ENCODE peak calls at places on chromosomes 4 and X, in seven cellular contexts. W, P, Z, N, Q, V and B are unnamed samples.

GRCh38 chrX:117274943-117275342 is 812.2 kb upstream of the CT83 start:
- DNase-seq in Z (no peak), V (no peak), P (no peak), Q (no peak), N (no peak), W (no peak), B (no peak)

GRCh38 chr4:54073481-54073880 is 9.1 kb upstream of the CHIC2 start:
- DNase-seq in N (no peak), P (no peak), V (no peak), W (no peak), Z (no peak), Q (no peak), B (no peak)

GRCh38 chr4:72031868-72032619 is at the start of gene NPFFR2:
- DNase-seq in P (peak), Z (peak), W (peak), N (peak), Q (no peak), V (no peak), B (peak)

GRCh38 chr4:110087116-110087708 is 111.2 kb downstream of the ELOVL6 start:
- DNase-seq in W (no peak), Z (no peak), N (no peak), Q (no peak), V (no peak), P (peak), B (no peak)

GRCh38 chrX:104270212-104270611 is 15.5 kb upstream of the ESX1 start:
- DNase-seq in W (no peak), P (no peak), N (no peak), V (no peak), Q (no peak), Z (peak), B (no peak)

GRCh38 chr4:23929248-23929647 is 39.4 kb upstream of the PPARGC1A start:
- DNase-seq in P (no peak), Z (no peak), N (no peak), V (no peak), Q (no peak), W (no peak), B (no peak)

GRCh38 chr4:74228691-74229640 is 71.0 kb downstream of the MTHFD2L start:
- DNase-seq in P (peak), W (peak), Z (peak), V (peak), Q (peak), N (peak), B (peak)

GRCh38 chr4:797066-797465 is 28.9 kb downstream of the CPLX1 start:
- DNase-seq in Z (no peak), V (no peak), W (no peak), P (no peak), N (no peak), Q (no peak), B (no peak)

GRCh38 chr4:189364032-189364449 is 576.6 kb upstream of the FRG1 start:
- DNase-seq in V (no peak), Q (no peak), W (no peak), P (no peak), N (no peak), Z (no peak), B (peak)

GRCh38 chr4:27293831-27294230 is 433.2 kb downstream of the STIM2 start:
- DNase-seq in W (no peak), N (no peak), V (no peak), P (no peak), Q (no peak), Z (no peak), B (no peak)

GRCh38 chr4:159401791-159402380 is 299.0 kb downstream of the RAPGEF2 start:
- DNase-seq in W (no peak), Q (no peak), P (peak), N (no peak), V (no peak), Z (peak), B (no peak)

GRCh38 chrX:100674705-100675104 is 30.7 kb downstream of the SRPX2 start:
- DNase-seq in Q (no peak), W (no peak), V (no peak), P (no peak), N (no peak), Z (no peak), B (no peak)

GRCh38 chrX:105553118-105553517 is 269.2 kb upstream of the NRK start:
- DNase-seq in P (no peak), Q (no peak), V (no peak), N (no peak), Z (no peak), W (no peak), B (no peak)

GRCh38 chr4:107665001-107665400 is 55.0 kb downstream of the PAPSS1 start:
- DNase-seq in N (no peak), Z (no peak), V (no peak), W (no peak), P (peak), Q (no peak), B (no peak)

GRCh38 chr4:184529283-184529682 is 54.9 kb upstream of the IRF2 start:
- DNase-seq in Z (no peak), N (no peak), V (no peak), Q (no peak), P (peak), W (no peak), B (no peak)

GRCh38 chr4:59598233-59598618 is 1601.9 kb upstream of the ADGRL3 start:
- DNase-seq in N (no peak), P (no peak), V (no peak), W (no peak), Z (no peak), Q (no peak), B (peak)

GRCh38 chr4:143406523-143406922 is 69.8 kb downstream of the GAB1 start:
- DNase-seq in P (peak), V (peak), Z (no peak), N (peak), W (no peak), Q (peak), B (no peak)

GRCh38 chrX:9885150-9885549 is 82.0 kb upstream of the CLDN34 start:
- DNase-seq in Z (peak), N (peak), V (no peak), Q (peak), P (peak), W (no peak), B (peak)

GRCh38 chr4:4693258-4693657 is 151.4 kb upstream of the STX18 start:
- DNase-seq in N (no peak), P (no peak), Z (no peak), V (no peak), W (no peak), Q (no peak), B (no peak)

GRCh38 chrX:41334866-41335589 is 1.1 kb downstream of the DDX3X start:
- DNase-seq in Q (peak), W (peak), P (peak), N (peak), V (peak), Z (no peak), B (peak)

GRCh38 chrX:10240918-10241317 is 84.1 kb downstream of the CLCN4 start:
- DNase-seq in P (peak), Q (no peak), V (no peak), N (no peak), W (no peak), Z (no peak), B (no peak)

GRCh38 chr4:183098723-183099536 is at the start of gene WWC2:
- DNase-seq in Z (peak), W (peak), V (peak), P (peak), Q (peak), N (peak), B (peak)

GRCh38 chrX:12249997-12250396 is 111.7 kb downstream of the FRMPD4 start:
- DNase-seq in P (peak), Q (no peak), W (no peak), Z (no peak), V (no peak), N (no peak), B (no peak)

DNA sequence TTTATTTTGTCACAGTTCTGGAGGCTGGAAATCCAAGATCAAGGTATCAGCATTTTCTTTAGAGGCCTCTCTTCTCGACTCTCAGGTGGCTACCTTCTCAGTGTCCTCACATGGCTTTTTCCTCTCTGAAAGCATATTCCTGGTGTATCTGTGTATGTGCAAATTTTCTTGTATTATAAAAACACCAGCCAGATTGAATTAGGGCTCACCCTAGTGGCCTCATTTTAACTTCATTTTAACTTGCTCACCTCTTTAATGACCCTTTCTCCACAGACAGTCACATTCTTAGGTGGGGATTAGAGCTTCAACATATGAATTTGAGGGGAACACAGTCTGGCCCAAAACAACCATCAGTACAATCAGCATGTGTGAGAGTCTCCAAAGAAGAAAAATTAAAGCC is 542.4 kb upstream of the FAM241A start:
- DNase-seq in P (no peak), Z (no peak), N (no peak), W (no peak), V (no peak), Q (no peak), B (no peak)
- TF ChIP-seq CTCF in P (peak), Z (no peak), N (no peak), W (no peak), V (no peak), Q (no peak), B (no peak)

DNA sequence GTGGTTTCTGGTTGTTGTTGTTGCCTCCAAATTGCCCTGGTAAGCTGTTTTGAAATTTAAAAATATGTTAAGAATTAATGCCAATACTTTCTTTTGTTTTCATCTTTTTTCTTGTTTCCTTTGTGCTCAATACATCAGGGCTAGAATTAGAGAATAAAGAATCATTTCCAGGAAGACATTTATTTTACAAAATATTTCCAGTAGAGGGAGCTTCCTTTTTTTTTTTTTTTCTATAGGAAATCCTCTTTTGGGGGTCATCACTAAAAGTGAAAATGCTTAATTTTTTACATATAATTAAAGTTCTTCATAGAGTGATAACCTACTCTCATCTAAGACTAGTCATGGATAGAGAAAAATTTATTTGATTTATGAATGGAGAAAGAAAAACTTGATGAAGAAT is 2.4 kb downstream of the GLRA3 start:
- DNase-seq in N (no peak), V (no peak), Q (no peak), Z (no peak), P (no peak), W (no peak), B (no peak)
- TF ChIP-seq CTCF in N (no peak), V (no peak), Q (no peak), Z (peak), P (no peak), W (no peak), B (no peak)

GRCh38 chrX:129609395-129609794 is 45.4 kb downstream of the APLN start:
- DNase-seq in N (no peak), Q (no peak), V (no peak), Z (no peak), P (no peak), W (no peak), B (no peak)
- TF ChIP-seq CTCF in N (no peak), Q (no peak), V (no peak), Z (no peak), P (peak), W (no peak), B (no peak)

DNA sequence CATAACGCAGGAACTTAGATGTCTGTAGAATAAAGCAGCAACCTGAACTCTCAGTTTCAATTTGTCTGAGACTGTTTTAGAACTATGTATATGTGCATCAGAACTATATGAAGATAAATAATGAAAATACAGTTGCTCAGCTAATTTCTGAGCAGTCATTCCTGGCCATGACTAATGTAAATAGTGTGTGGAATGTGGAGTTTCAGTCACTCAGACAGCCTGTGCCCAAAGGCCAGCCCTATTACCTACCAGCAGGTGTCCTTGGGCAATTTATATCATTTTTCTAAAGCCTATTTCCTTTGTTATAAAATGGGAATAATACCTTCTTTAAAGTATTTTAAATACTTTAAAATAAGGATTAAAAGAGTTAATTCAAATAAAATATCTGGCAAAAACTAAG is 56.0 kb upstream of the RELL1 start:
- DNase-seq in Q (no peak), W (no peak), P (no peak), V (no peak), N (no peak), Z (no peak), B (no peak)
- TF ChIP-seq CTCF in Q (no peak), W (peak), P (no peak), V (no peak), N (no peak), Z (no peak), B (no peak)

DNA sequence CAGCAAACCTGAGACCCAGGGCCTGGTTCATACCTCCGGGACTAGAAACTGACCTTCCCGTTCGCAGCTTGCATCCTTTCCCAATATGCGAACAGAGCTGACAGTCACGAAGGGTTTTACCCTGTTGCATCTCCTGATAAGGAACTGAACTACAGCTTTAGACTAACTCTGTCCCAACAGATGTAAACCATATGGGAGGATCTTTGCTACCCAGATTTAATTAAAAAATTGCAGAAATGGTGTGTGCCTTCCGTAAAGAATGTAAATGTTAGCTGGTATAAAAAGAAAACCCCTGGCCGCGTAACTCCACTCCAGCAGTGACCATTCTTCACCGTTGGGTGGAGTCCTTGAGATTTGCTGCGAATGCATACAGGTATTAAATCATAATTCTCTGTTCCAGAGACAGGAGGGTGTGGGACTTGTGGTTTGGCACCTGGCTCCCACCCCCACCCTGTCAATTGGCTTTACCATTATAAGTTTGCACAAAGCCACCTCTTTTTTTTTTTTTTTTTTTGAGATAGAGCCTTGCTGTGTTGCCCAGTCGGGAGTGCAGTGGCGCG is 40.6 kb upstream of the SORCS2 start:
- DNase-seq in N (no peak), W (no peak), V (no peak), Z (no peak), P (no peak), Q (no peak), B (no peak)
- TF ChIP-seq CTCF in N (peak), W (no peak), V (no peak), Z (peak), P (peak), Q (no peak), B (no peak)

GRCh38 chr4:165345663-165346417 is 18.4 kb downstream of the MSMO1 start:
- DNase-seq in Q (no peak), Z (no peak), W (no peak), P (no peak), V (no peak), N (no peak), B (no peak)
- TF ChIP-seq CTCF in Q (peak), Z (no peak), W (no peak), P (peak), V (no peak), N (peak), B (no peak)

GRCh38 chr4:145722561-145722960 is 42.6 kb downstream of the C4orf51 start:
- DNase-seq in Z (no peak), P (no peak), N (no peak), V (no peak), W (no peak), Q (no peak), B (no peak)
- TF ChIP-seq CTCF in Z (no peak), P (no peak), N (no peak), V (no peak), W (no peak), Q (no peak), B (no peak)

GRCh38 chr4:20423420-20423819 is 171.7 kb downstream of the SLIT2 start:
- DNase-seq in N (no peak), W (no peak), P (no peak), Z (no peak), Q (no peak), V (no peak), B (no peak)
- TF ChIP-seq CTCF in N (no peak), W (no peak), P (no peak), Z (peak), Q (no peak), V (no peak), B (no peak)